ENCODE peak calls at places on chromosomes 16 and 17, in four cellular contexts. C, Z, S and G are unnamed samples.

GRCh38 chr17:38706625-38707298 is 1.7 kb downstream of the MLLT6 start:
- DNase-seq in S (no peak), Z (no peak), C (no peak), G (no peak)

GRCh38 chr17:75753514-75754377 is 11.2 kb downstream of the GALK1 start:
- DNase-seq in S (peak), Z (peak), C (peak), G (no peak)

GRCh38 chr16:83653785-83654184 is 154.0 kb upstream of the HSBP1 start:
- DNase-seq in C (no peak), Z (peak), S (no peak), G (no peak)

GRCh38 chr16:69253796-69254426 is 57.2 kb upstream of the VPS4A start:
- DNase-seq in Z (no peak), C (peak), S (no peak), G (peak)

GRCh38 chr16:28263305-28263704 is 29.0 kb upstream of the SBK1 start:
- DNase-seq in C (no peak), S (no peak), Z (no peak), G (no peak)

GRCh38 chr16:1871974-1872635 is at the start of gene MEIOB:
- DNase-seq in Z (no peak), C (no peak), S (peak), G (no peak)

GRCh38 chr17:3771140-3771539 is 29.8 kb downstream of the ITGAE start:
- DNase-seq in Z (no peak), C (no peak), S (no peak), G (no peak)

GRCh38 chr16:51426276-51426675 is 275.2 kb upstream of the SALL1 start:
- DNase-seq in C (no peak), Z (no peak), S (no peak), G (no peak)

GRCh38 chr16:19808061-19808621 is 76.5 kb downstream of the GPRC5B start:
- DNase-seq in S (peak), Z (no peak), C (no peak), G (no peak)

GRCh38 chr16:69796285-69797118 is 34.4 kb downstream of the WWP2 start:
- DNase-seq in S (no peak), Z (peak), C (peak), G (no peak)

GRCh38 chr17:43891851-43892671 is 15.3 kb downstream of the MPP2 start:
- DNase-seq in Z (no peak), S (peak), C (no peak), G (no peak)

GRCh38 chr17:491086-492014 is 138.7 kb upstream of the RPH3AL start:
- DNase-seq in C (peak), S (peak), Z (peak), G (peak)

GRCh38 chr17:41835800-41836549 is at the start of gene NT5C3B:
- DNase-seq in C (peak), S (peak), Z (no peak), G (no peak)

GRCh38 chr16:84670063-84670462 is 21.8 kb downstream of the KLHL36 start:
- DNase-seq in S (no peak), C (no peak), Z (no peak), G (no peak)

GRCh38 chr17:18258356-18259038 is at the start of gene FLII:
- DNase-seq in S (peak), Z (peak), C (peak), G (no peak)

GRCh38 chr16:86068722-86069121 is 169.8 kb downstream of the IRF8 start:
- DNase-seq in C (no peak), Z (no peak), S (no peak), G (no peak)

GRCh38 chr17:43579570-43580140 is 33.5 kb upstream of the ETV4 start:
- DNase-seq in C (no peak), S (no peak), Z (peak), G (no peak)

GRCh38 chr17:33874617-33875060 is 380.4 kb upstream of the CCL2 start:
- DNase-seq in Z (no peak), S (no peak), C (no peak), G (no peak)

GRCh38 chr17:33647976-33648375 is 354.9 kb upstream of the ASIC2 start:
- DNase-seq in S (no peak), Z (peak), C (no peak), G (no peak)

GRCh38 chr17:11900655-11901054 is 96.6 kb downstream of the ZNF18 start:
- DNase-seq in C (no peak), Z (no peak), S (no peak), G (no peak)

GRCh38 chr16:27503662-27504061 is 46.1 kb downstream of the GTF3C1 start:
- DNase-seq in C (no peak), Z (no peak), S (no peak), G (no peak)

GRCh38 chr17:39209317-39210092 is 9.4 kb downstream of the RPL19 start:
- DNase-seq in C (peak), Z (peak), S (peak), G (peak)

GRCh38 chr16:19400709-19401108 is 17.0 kb upstream of the TMC5 start:
- DNase-seq in C (no peak), Z (no peak), S (no peak), G (no peak)

GRCh38 chr17:76682306-76682705 is 28.5 kb downstream of the MXRA7 start:
- DNase-seq in C (peak), Z (no peak), S (no peak), G (no peak)

GRCh38 chr17:65690626-65691310 is 129.3 kb upstream of the AXIN2 start:
- DNase-seq in S (no peak), Z (no peak), C (no peak), G (no peak)

GRCh38 chr16:58738672-58739296 is 4.7 kb upstream of the GOT2 start:
- DNase-seq in S (no peak), Z (no peak), C (no peak), G (no peak)

GRCh38 chr17:33322063-33322462 is 29.0 kb upstream of the ASIC2 start:
- DNase-seq in C (no peak), Z (no peak), S (no peak), G (no peak)

DNA sequence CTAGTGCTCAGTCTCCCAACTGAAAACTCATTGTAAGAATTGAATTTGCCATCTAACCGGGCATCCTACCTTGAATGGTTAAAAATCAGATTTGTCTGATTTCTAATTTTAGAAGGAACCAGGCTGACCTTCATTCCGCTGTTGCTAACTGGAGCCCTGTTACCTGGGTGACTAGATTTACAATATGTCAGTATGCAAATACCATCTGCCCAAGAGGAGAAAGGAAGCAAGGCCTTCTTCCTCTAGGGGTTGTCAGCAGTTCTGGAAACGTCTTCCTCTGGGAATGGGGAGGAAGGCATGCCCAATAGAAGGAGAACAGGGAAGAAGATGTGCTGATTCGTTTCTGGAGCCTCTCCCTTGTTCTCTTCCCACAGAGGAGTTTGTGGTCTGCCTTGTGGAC is 137.9 kb downstream of the PITPNC1 start:
- DNase-seq in Z (no peak), C (no peak), S (no peak), G (no peak)
- TF ChIP-seq CTCF in Z (no peak), C (no peak), S (no peak), G (no peak)

GRCh38 chr16:87739801-87740200 is 26.0 kb downstream of the KLHDC4 start:
- DNase-seq in S (no peak), C (no peak), Z (no peak), G (no peak)

GRCh38 chr16:87742781-87743490 is 22.9 kb downstream of the KLHDC4 start:
- DNase-seq in S (no peak), Z (no peak), C (no peak), G (no peak)

GRCh38 chr16:87740909-87741424 is 24.8 kb downstream of the KLHDC4 start:
- DNase-seq in S (no peak), C (no peak), Z (peak), G (no peak)

GRCh38 chr16:87741700-87742415 is 23.9 kb downstream of the KLHDC4 start:
- DNase-seq in C (no peak), Z (no peak), S (no peak), G (no peak)

GRCh38 chr16:87740441-87740840 is 25.3 kb downstream of the KLHDC4 start:
- DNase-seq in C (no peak), S (no peak), Z (peak), G (no peak)
- H3K4me3 ChIP-seq in C (no peak), S (no peak), Z (no peak), G (no peak)

DNA sequence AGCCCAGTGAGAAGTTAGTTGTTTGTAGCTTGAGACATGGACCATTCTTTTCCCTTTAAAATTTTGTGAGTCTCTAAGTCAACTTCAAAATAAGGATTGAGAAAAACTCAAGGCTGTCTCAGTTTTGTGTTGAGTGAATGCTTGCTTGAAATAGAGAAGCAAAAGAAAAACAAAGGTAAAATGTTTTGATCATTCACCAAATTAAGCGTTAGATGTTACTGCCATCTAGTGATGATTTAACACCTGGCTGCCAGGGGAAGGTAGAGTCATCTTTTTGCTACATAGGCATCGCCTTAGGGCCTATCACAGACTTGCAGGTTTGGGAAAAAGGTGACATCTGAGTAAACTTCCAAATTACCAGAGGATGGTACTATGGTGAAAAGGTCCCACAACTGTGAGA is 74.4 kb downstream of the PCTP start:
- DNase-seq in Z (no peak), C (no peak), S (no peak), G (peak)
- TF ChIP-seq CTCF in Z (peak), C (no peak), S (no peak), G (peak)

GRCh38 chr16:54290203-54291106 is 3.9 kb upstream of the IRX3 start:
- DNase-seq in Z (no peak), C (no peak), S (no peak), G (no peak)
- H3K4me3 ChIP-seq in Z (no peak), C (no peak), S (no peak), G (no peak)

GRCh38 chr16:47230296-47230695 is 86.6 kb upstream of the NETO2 start:
- DNase-seq in Z (no peak), S (no peak), C (no peak), G (no peak)
- TF ChIP-seq CTCF in Z (no peak), S (no peak), C (no peak), G (no peak)

DNA sequence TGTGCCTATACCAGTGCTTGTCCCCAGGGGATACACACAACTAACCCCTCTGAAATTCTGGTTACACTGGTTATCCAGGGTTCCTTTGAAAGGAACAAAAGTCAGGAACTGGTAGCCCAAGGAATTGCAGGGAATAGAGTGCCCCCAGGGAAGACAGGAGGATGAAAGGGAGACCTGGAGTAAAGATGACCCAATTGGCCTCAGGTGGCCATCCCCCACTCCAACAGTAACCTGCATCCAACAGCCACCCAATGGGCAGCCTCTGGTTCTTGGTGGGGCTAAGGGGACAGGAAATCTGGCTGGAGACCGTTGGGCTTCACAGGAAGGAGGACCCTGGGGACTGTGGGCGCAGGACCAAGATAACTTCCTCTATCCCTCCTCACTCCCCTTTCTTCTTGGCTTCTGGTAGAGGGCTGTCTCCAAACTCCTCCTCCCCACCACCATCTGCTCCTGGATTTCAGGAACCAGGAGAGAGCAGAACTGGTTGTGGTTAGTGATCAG is 826 bp upstream of the MPO start:
- DNase-seq in C (no peak), S (no peak), Z (no peak), G (no peak)
- H3K4me3 ChIP-seq in C (no peak), S (no peak), Z (no peak), G (no peak)

GRCh38 chr16:90084215-90084614 is 7.1 kb upstream of the PRDM7 start:
- DNase-seq in S (no peak), C (no peak), Z (no peak), G (no peak)

GRCh38 chr16:90078594-90078895 is 1.4 kb upstream of the PRDM7 start:
- DNase-seq in C (no peak), S (no peak), Z (no peak), G (no peak)

GRCh38 chr16:90083139-90083538 is 6.0 kb upstream of the PRDM7 start:
- DNase-seq in S (no peak), C (no peak), Z (no peak), G (no peak)

GRCh38 chr16:90077757-90078593 is 844 bp upstream of the PRDM7 start:
- DNase-seq in S (no peak), Z (peak), C (no peak), G (no peak)

DNA sequence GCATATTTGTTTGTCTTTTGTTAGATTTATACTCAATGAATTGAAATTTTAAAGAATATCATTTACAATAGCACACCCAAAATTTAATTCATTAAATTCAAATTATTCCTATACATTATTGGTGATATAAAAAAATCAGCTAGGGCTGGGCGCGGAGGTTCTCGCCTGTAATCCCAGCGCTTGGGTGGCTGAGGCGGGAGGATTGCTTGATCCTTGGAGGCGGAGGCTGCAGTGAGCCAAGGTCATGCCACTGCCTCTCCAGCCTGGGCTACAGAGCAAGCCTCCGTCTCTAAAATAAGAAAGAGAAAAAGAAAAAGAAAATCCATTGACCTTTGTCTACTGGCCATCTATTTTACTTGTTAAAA is 4.5 kb upstream of the PRDM7 start:
- DNase-seq in C (no peak), S (no peak), Z (no peak), G (no peak)
- TF ChIP-seq CTCF in C (no peak), S (no peak), Z (no peak), G (no peak)

DNA sequence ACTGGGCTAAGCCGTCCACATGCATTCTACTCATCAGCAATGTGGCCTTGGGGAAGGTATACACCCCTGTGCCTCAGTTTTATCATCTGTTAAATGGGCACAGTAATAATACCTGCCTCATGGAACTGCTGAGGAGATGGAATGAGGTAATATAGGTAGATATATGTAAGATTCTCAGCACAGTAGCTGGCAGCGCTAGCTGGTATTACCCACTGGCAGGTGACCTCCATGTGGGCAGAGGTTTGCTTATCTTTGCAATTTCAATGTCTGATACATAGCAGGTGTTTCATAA is 1.2 kb upstream of the SGCA start:
- DNase-seq in S (no peak), C (no peak), Z (no peak), G (no peak)
- H3K4me3 ChIP-seq in S (no peak), C (no peak), Z (no peak), G (no peak)